ENCODE peak calls at places on chromosomes 13 and 19, in six cellular contexts. One of them, this sample, is unnamed.

GRCh38 chr19:50067575-50067974 is 41.8 kb downstream of the ZNF473 start:
- DNase-seq in RWPE1: no peak
- DNase-seq in GM23248: no peak
- DNase-seq in EL: no peak
- DNase-seq in MV-4-11: no peak
- DNase-seq in AG10803: no peak
- DNase-seq in this sample: no peak

GRCh38 chr19:3243851-3244700 is 19.6 kb downstream of the CELF5 start:
- DNase-seq in RWPE1: no peak
- DNase-seq in GM23248: peak
- DNase-seq in EL: peak
- DNase-seq in MV-4-11: peak
- DNase-seq in AG10803: peak
- DNase-seq in this sample: peak

GRCh38 chr19:1447565-1447903 is 2.4 kb upstream of the APC2 start:
- DNase-seq in RWPE1: no peak
- DNase-seq in GM23248: no peak
- DNase-seq in EL: no peak
- DNase-seq in MV-4-11: no peak
- DNase-seq in AG10803: no peak
- DNase-seq in this sample: no peak

GRCh38 chr19:15195381-15195964 is 5.3 kb downstream of the NOTCH3 start:
- DNase-seq in RWPE1: peak
- DNase-seq in GM23248: peak
- DNase-seq in EL: peak
- DNase-seq in MV-4-11: peak
- DNase-seq in AG10803: peak
- DNase-seq in this sample: peak

GRCh38 chr13:114019367-114019766 is 45.5 kb upstream of the C13orf46 start:
- DNase-seq in RWPE1: peak
- DNase-seq in GM23248: peak
- DNase-seq in EL: peak
- DNase-seq in MV-4-11: no peak
- DNase-seq in AG10803: no peak
- DNase-seq in this sample: no peak

GRCh38 chr13:109974354-109974753 is 188.0 kb upstream of the IRS2 start:
- DNase-seq in RWPE1: no peak
- DNase-seq in GM23248: peak
- DNase-seq in EL: peak
- DNase-seq in MV-4-11: no peak
- DNase-seq in AG10803: peak
- DNase-seq in this sample: no peak

GRCh38 chr19:13051581-13052165 is 51.0 kb downstream of the LYL1 start:
- DNase-seq in RWPE1: peak
- DNase-seq in GM23248: peak
- DNase-seq in EL: peak
- DNase-seq in MV-4-11: peak
- DNase-seq in AG10803: no peak
- DNase-seq in this sample: peak

GRCh38 chr19:4233282-4233853 is 4.0 kb downstream of the EBI3 start:
- DNase-seq in RWPE1: no peak
- DNase-seq in GM23248: peak
- DNase-seq in EL: peak
- DNase-seq in MV-4-11: peak
- DNase-seq in AG10803: no peak
- DNase-seq in this sample: peak

GRCh38 chr19:4983346-4984105 is 14.6 kb downstream of the KDM4B start:
- DNase-seq in RWPE1: no peak
- DNase-seq in GM23248: no peak
- DNase-seq in EL: no peak
- DNase-seq in MV-4-11: no peak
- DNase-seq in AG10803: no peak
- DNase-seq in this sample: no peak

GRCh38 chr19:1363599-1363998 is 20.1 kb upstream of the NDUFS7 start:
- DNase-seq in RWPE1: no peak
- DNase-seq in GM23248: no peak
- DNase-seq in EL: no peak
- DNase-seq in MV-4-11: peak
- DNase-seq in AG10803: no peak
- DNase-seq in this sample: no peak

GRCh38 chr19:48419158-48419920 is 25.9 kb downstream of the GRIN2D start:
- DNase-seq in RWPE1: no peak
- DNase-seq in GM23248: peak
- DNase-seq in EL: peak
- DNase-seq in MV-4-11: peak
- DNase-seq in AG10803: peak
- DNase-seq in this sample: no peak

GRCh38 chr19:18006895-18007604 is 920 bp upstream of the ARRDC2 start:
- DNase-seq in RWPE1: peak
- DNase-seq in GM23248: peak
- DNase-seq in EL: peak
- DNase-seq in MV-4-11: peak
- DNase-seq in AG10803: peak
- DNase-seq in this sample: peak

GRCh38 chr13:50376895-50377575 is 361.8 kb downstream of the KCNRG start:
- DNase-seq in RWPE1: no peak
- DNase-seq in GM23248: no peak
- DNase-seq in EL: no peak
- DNase-seq in MV-4-11: no peak
- DNase-seq in AG10803: no peak
- DNase-seq in this sample: peak

GRCh38 chr19:16336571-16336970 is 11.9 kb downstream of the KLF2 start:
- DNase-seq in RWPE1: no peak
- DNase-seq in GM23248: peak
- DNase-seq in EL: peak
- DNase-seq in MV-4-11: no peak
- DNase-seq in AG10803: peak
- DNase-seq in this sample: no peak

This sample was measured in myocyte.